ENCODE peak calls at places on chromosomes 13 and 19, in ten cellular contexts. H is right lobe of liver; K is heart right ventricle; V is aorta; N is neuronal stem cell; Q is A549; Y is AG04450; M is IMR-90; I is CD8-positive, alpha-beta memory T cell; F is transverse colon. O is an unnamed sample.

GRCh38 chr19:13741893-13742292 is 22.4 kb upstream of the MRI1 start:
- DNase-seq in H (no peak), K (no peak), V (no peak), N (no peak), Q (no peak), Y (no peak), M (no peak), I (no peak), F (no peak), O (no peak)

GRCh38 chr19:1884719-1885334 is 469 bp downstream of the ABHD17A start:
- DNase-seq in H (peak), K (no peak), V (no peak), N (no peak), Q (no peak), Y (no peak), M (no peak), I (no peak), F (no peak), O (no peak)

GRCh38 chr19:7506385-7507328 is 9.2 kb upstream of the ZNF358 start:
- DNase-seq in H (peak), K (peak), V (peak), N (peak), Q (peak), Y (no peak), M (peak), I (peak), F (peak), O (no peak)

GRCh38 chr13:29924482-29924884 is 74.1 kb upstream of the UBL3 start:
- DNase-seq in H (no peak), K (no peak), V (no peak), N (no peak), Q (peak), Y (no peak), M (peak), I (no peak), F (no peak), O (no peak)

GRCh38 chr19:33865306-33865705 is 68.6 kb downstream of the KCTD15 start:
- DNase-seq in H (no peak), K (no peak), V (no peak), N (no peak), Q (no peak), Y (no peak), M (no peak), I (no peak), F (no peak), O (no peak)

GRCh38 chr19:17680235-17680722 is 7.9 kb downstream of the UNC13A start:
- DNase-seq in H (peak), K (peak), V (peak), N (no peak), Q (peak), Y (no peak), M (peak), I (peak), F (peak), O (no peak)

GRCh38 chr13:32791545-32792172 is 205.4 kb downstream of the PDS5B start:
- DNase-seq in H (no peak), K (no peak), V (no peak), N (no peak), Q (peak), Y (no peak), M (peak), I (no peak), F (no peak), O (no peak)

GRCh38 chr19:7394728-7395359 is 46.1 kb downstream of the ARHGEF18 start:
- DNase-seq in H (peak), K (peak), V (peak), N (peak), Q (peak), Y (peak), M (peak), I (peak), F (peak), O (peak)

GRCh38 chr13:25916119-25916518 is 135.7 kb downstream of the SHISA2 start:
- DNase-seq in H (no peak), K (no peak), V (no peak), N (no peak), Q (no peak), Y (no peak), M (no peak), I (no peak), F (no peak), O (no peak)

GRCh38 chr19:10979950-10980349 is 19.1 kb downstream of the SMARCA4 start:
- DNase-seq in H (no peak), K (no peak), V (no peak), N (no peak), Q (no peak), Y (no peak), M (no peak), I (no peak), F (peak), O (no peak)

GRCh38 chr19:39237200-39238184 is 7.3 kb downstream of the IFNL3 start:
- DNase-seq in H (peak), K (no peak), V (no peak), N (no peak), Q (peak), Y (no peak), M (no peak), I (peak), F (peak), O (no peak)

GRCh38 chr13:113582841-113583631 is 1.5 kb upstream of the TFDP1 start:
- DNase-seq in H (peak), K (no peak), V (peak), N (no peak), Q (no peak), Y (no peak), M (no peak), I (no peak), F (peak), O (no peak)

GRCh38 chr13:42363941-42364612 is 92.1 kb downstream of the AKAP11 start:
- DNase-seq in H (no peak), K (no peak), V (no peak), N (no peak), Q (peak), Y (no peak), M (peak), I (no peak), F (no peak), O (no peak)

GRCh38 chr19:18167975-18168645 is 5.5 kb upstream of the IFI30 start:
- DNase-seq in H (no peak), K (peak), V (peak), N (no peak), Q (no peak), Y (no peak), M (peak), I (peak), F (peak), O (peak)

GRCh38 chr19:55647732-55648656 is at the start of gene CCDC106:
- DNase-seq in H (peak), K (peak), V (peak), N (peak), Q (peak), Y (no peak), M (peak), I (peak), F (peak), O (peak)

GRCh38 chr13:93320942-93321341 is 94.3 kb downstream of the GPC6 start:
- DNase-seq in H (no peak), K (no peak), V (no peak), N (no peak), Q (no peak), Y (no peak), M (peak), I (no peak), F (no peak), O (no peak)

GRCh38 chr13:37068962-37069361 is 9.5 kb upstream of the SUPT20H start:
- DNase-seq in H (no peak), K (no peak), V (no peak), N (no peak), Q (peak), Y (no peak), M (peak), I (no peak), F (no peak), O (no peak)

GRCh38 chr13:45943965-45944364 is 92.4 kb upstream of the SIAH3 start:
- DNase-seq in H (no peak), K (no peak), V (no peak), N (no peak), Q (no peak), Y (no peak), M (peak), I (no peak), F (no peak), O (no peak)

GRCh38 chr19:5993516-5994406 is 15.8 kb upstream of the RANBP3 start:
- DNase-seq in H (no peak), K (peak), V (no peak), N (no peak), Q (no peak), Y (no peak), M (no peak), I (no peak), F (no peak), O (no peak)

GRCh38 chr13:24671367-24672117 is 8.7 kb upstream of the ATP12A start:
- DNase-seq in H (peak), K (no peak), V (peak), N (peak), Q (peak), Y (peak), M (peak), I (no peak), F (peak), O (no peak)

GRCh38 chr13:63910406-63910957 is 2494.8 kb upstream of the PCDH20 start:
- DNase-seq in H (no peak), K (no peak), V (no peak), N (peak), Q (peak), Y (no peak), M (peak), I (no peak), F (no peak), O (no peak)

GRCh38 chr13:87872813-87873212 is 201.6 kb downstream of the SLITRK5 start:
- DNase-seq in H (no peak), K (no peak), V (no peak), N (no peak), Q (no peak), Y (no peak), M (no peak), I (no peak), F (no peak), O (no peak)

GRCh38 chr13:54687173-54687572 is 1658.6 kb downstream of the OLFM4 start:
- DNase-seq in H (no peak), K (no peak), V (no peak), N (no peak), Q (no peak), Y (no peak), M (no peak), I (no peak), F (no peak), O (no peak)

GRCh38 chr19:17405250-17406038 is at the start of gene BST2:
- DNase-seq in H (peak), K (peak), V (peak), N (no peak), Q (no peak), Y (no peak), M (peak), I (peak), F (peak), O (no peak)

GRCh38 chr13:99383946-99384345 is 76.7 kb upstream of the GPR183 start:
- DNase-seq in H (no peak), K (no peak), V (no peak), N (no peak), Q (no peak), Y (no peak), M (no peak), I (no peak), F (no peak), O (no peak)

GRCh38 chr19:13906525-13906904 is 514 bp downstream of the CC2D1A start:
- DNase-seq in H (peak), K (no peak), V (no peak), N (no peak), Q (no peak), Y (no peak), M (no peak), I (peak), F (peak), O (no peak)

GRCh38 chr13:74771964-74772363 is 637.8 kb upstream of the KLF12 start:
- DNase-seq in H (no peak), K (no peak), V (no peak), N (no peak), Q (peak), Y (no peak), M (peak), I (no peak), F (no peak), O (no peak)

GRCh38 chr13:99356216-99357089 is 49.3 kb upstream of the GPR183 start:
- DNase-seq in H (no peak), K (peak), V (no peak), N (no peak), Q (no peak), Y (peak), M (peak), I (peak), F (peak), O (no peak)

GRCh38 chr13:44243198-44243852 is 130.3 kb upstream of the SERP2 start:
- DNase-seq in H (no peak), K (no peak), V (no peak), N (peak), Q (peak), Y (no peak), M (peak), I (no peak), F (peak), O (peak)
- H3K27ac ChIP-seq in H (no peak), K (peak), V (no peak), N (no peak), Q (no peak), Y (no peak), M (no peak), I (no peak), F (no peak), O (peak)

GRCh38 chr19:48780684-48781391 is 25.5 kb downstream of the FGF21 start:
- DNase-seq in H (no peak), K (no peak), V (no peak), N (no peak), Q (peak), Y (no peak), M (peak), I (no peak), F (no peak), O (no peak)
- H3K27ac ChIP-seq in H (peak), K (no peak), V (no peak), N (no peak), Q (no peak), Y (no peak), M (no peak), I (peak), F (peak), O (no peak)

GRCh38 chr19:19528721-19529490 is at the start of gene YJEFN3:
- DNase-seq in H (no peak), K (peak), V (no peak), N (no peak), Q (no peak), Y (no peak), M (peak), I (no peak), F (no peak), O (peak)
- H3K27ac ChIP-seq in H (no peak), K (no peak), V (no peak), N (no peak), Q (no peak), Y (no peak), M (no peak), I (no peak), F (no peak), O (no peak)

DNA sequence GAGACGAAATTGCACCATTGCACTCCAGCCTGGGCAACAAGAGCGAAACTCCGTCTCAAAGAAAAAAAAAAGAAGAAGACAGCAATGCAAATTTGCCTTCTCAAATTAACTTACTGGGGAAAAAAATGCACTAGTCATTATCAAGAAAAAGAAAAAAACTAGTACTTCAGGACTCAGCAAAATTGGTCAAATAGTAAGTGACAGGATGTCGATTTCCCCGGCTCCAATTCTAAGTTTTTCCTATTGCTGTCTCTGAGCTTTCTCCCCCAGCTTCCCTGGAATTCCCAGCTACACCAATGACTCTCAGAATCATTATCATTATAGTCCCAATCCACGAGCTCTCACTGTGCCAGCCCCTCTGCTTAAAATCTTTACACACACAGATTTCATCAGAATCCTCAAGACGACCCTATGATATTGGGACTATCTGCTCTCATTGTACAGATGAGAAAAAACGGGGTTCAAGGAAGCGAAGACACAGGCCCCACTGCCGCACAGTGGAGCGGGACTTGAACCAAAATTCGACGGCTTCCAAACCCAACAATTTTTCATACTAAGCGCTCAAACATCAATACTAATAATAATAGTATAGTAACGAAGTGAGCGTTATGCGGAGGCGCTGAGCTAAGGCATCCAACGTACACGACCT is 597 bp downstream of the C19orf47 start:
- DNase-seq in H (no peak), K (no peak), V (no peak), N (no peak), Q (no peak), Y (no peak), M (no peak), I (no peak), F (no peak), O (no peak)
- H3K27ac ChIP-seq in H (peak), K (no peak), V (no peak), N (no peak), Q (peak), Y (no peak), M (peak), I (peak), F (peak), O (peak)

GRCh38 chr13:111278711-111279110 is 41.7 kb upstream of the TEX29 start:
- DNase-seq in H (no peak), K (no peak), V (no peak), N (no peak), Q (no peak), Y (no peak), M (no peak), I (no peak), F (no peak), O (no peak)
- H3K27ac ChIP-seq in H (no peak), K (peak), V (no peak), N (no peak), Q (no peak), Y (no peak), M (no peak), I (no peak), F (no peak), O (peak)